ENCODE peak calls at places on chromosomes 16 and 17, in eight cellular contexts. D, A, O, M, P, K, U and F are unnamed samples.

GRCh38 chr16:62638324-62638911 is 602.2 kb upstream of the CDH8 start:
- DNase-seq in O (no peak), M (no peak), K (no peak), P (no peak), D (no peak), U (no peak), A (no peak), F (no peak)

GRCh38 chr16:83781-84615 is 6.0 kb downstream of the MPG start:
- DNase-seq in A (peak), U (no peak), O (no peak), K (no peak), D (no peak), P (peak), M (peak), F (no peak)

GRCh38 chr17:21250719-21251305 is 2.4 kb downstream of the NATD1 start:
- DNase-seq in P (no peak), D (no peak), A (no peak), M (no peak), U (no peak), O (no peak), K (no peak), F (no peak)

GRCh38 chr16:82181456-82182185 is 11.6 kb upstream of the MPHOSPH6 start:
- DNase-seq in O (no peak), U (no peak), M (no peak), K (no peak), P (no peak), A (no peak), D (no peak), F (no peak)

GRCh38 chr17:60354223-60354622 is 37.7 kb downstream of the USP32 start:
- DNase-seq in K (peak), M (peak), O (no peak), P (peak), U (no peak), A (no peak), D (no peak), F (peak)

GRCh38 chr17:57861000-57861736 is 11.3 kb upstream of the MRPS23 start:
- DNase-seq in O (no peak), M (peak), K (peak), A (no peak), U (peak), D (peak), P (peak), F (peak)

GRCh38 chr17:11554042-11554441 is 44.2 kb upstream of the DNAH9 start:
- DNase-seq in D (no peak), K (no peak), A (no peak), O (no peak), P (no peak), U (no peak), M (no peak), F (no peak)

GRCh38 chr17:44672479-44673093 is 16.3 kb downstream of the MEIOC start:
- DNase-seq in K (peak), D (peak), P (peak), A (peak), U (peak), M (peak), O (no peak), F (peak)

GRCh38 chr16:10770907-10771306 is 27.3 kb downstream of the NUBP1 start:
- DNase-seq in P (no peak), O (no peak), M (no peak), U (no peak), D (no peak), A (no peak), K (no peak), F (peak)

GRCh38 chr17:36936455-36936934 is 780 bp upstream of the LHX1 start:
- DNase-seq in O (no peak), U (peak), K (no peak), M (no peak), D (peak), A (peak), P (no peak), F (no peak)

GRCh38 chr16:57863434-57864160 is 61.3 kb upstream of the KIFC3 start:
- DNase-seq in K (peak), D (peak), O (no peak), U (peak), A (peak), M (peak), P (peak), F (peak)

GRCh38 chr16:86732621-86733297 is 154.4 kb downstream of the FOXL1 start:
- DNase-seq in D (peak), A (no peak), O (no peak), M (peak), K (no peak), P (peak), U (peak), F (peak)

GRCh38 chr17:4234406-4234805 is 29.4 kb downstream of the ANKFY1 start:
- DNase-seq in O (no peak), K (no peak), P (peak), U (no peak), M (no peak), A (no peak), D (no peak), F (peak)

GRCh38 chr16:67674851-67675578 is 8.4 kb downstream of the C16orf86 start:
- DNase-seq in O (no peak), D (no peak), U (no peak), K (no peak), P (no peak), A (no peak), M (no peak), F (no peak)

GRCh38 chr17:80479246-80479566 is 2.8 kb upstream of the NPTX1 start:
- DNase-seq in P (no peak), O (no peak), D (no peak), U (no peak), K (no peak), A (no peak), M (no peak), F (no peak)

GRCh38 chr17:82105882-82106696 is 8.1 kb upstream of the FASN start:
- DNase-seq in A (peak), M (peak), D (peak), P (peak), K (peak), U (peak), O (peak), F (peak)

GRCh38 chr16:89324056-89325010 is 106.8 kb downstream of the ZNF778 start:
- DNase-seq in U (no peak), D (no peak), P (peak), M (peak), K (no peak), A (no peak), O (peak), F (peak)

GRCh38 chr16:84765606-84766580 is 53.9 kb upstream of the CRISPLD2 start:
- DNase-seq in D (no peak), U (no peak), O (no peak), P (no peak), K (no peak), A (no peak), M (no peak), F (no peak)

GRCh38 chr16:16867994-16868393 is 489.1 kb downstream of the NPIPA7 start:
- DNase-seq in P (no peak), O (no peak), U (peak), D (peak), K (no peak), M (no peak), A (no peak), F (no peak)

GRCh38 chr17:29444589-29444988 is 54.4 kb downstream of the TAOK1 start:
- DNase-seq in P (peak), O (no peak), M (peak), U (no peak), D (no peak), A (peak), K (no peak), F (peak)

GRCh38 chr16:10741844-10742243 is 1.8 kb upstream of the NUBP1 start:
- DNase-seq in M (no peak), U (no peak), A (no peak), D (no peak), O (no peak), P (peak), K (no peak), F (peak)

GRCh38 chr16:47728229-47728628 is 267.1 kb downstream of the PHKB start:
- DNase-seq in D (no peak), O (no peak), P (no peak), A (no peak), M (no peak), K (no peak), U (no peak), F (no peak)

GRCh38 chr17:55168970-55169687 is 95.6 kb upstream of the HLF start:
- DNase-seq in O (peak), P (no peak), D (no peak), K (no peak), A (no peak), M (no peak), U (no peak), F (no peak)

GRCh38 chr17:17021194-17021863 is 20.9 kb upstream of the MPRIP start:
- DNase-seq in D (no peak), U (peak), A (peak), O (no peak), M (no peak), K (peak), P (no peak), F (peak)

GRCh38 chr16:71628810-71629209 is 2.8 kb downstream of the MARVELD3 start:
- DNase-seq in K (no peak), A (peak), U (peak), M (peak), P (no peak), O (no peak), D (no peak), F (peak)

DNA sequence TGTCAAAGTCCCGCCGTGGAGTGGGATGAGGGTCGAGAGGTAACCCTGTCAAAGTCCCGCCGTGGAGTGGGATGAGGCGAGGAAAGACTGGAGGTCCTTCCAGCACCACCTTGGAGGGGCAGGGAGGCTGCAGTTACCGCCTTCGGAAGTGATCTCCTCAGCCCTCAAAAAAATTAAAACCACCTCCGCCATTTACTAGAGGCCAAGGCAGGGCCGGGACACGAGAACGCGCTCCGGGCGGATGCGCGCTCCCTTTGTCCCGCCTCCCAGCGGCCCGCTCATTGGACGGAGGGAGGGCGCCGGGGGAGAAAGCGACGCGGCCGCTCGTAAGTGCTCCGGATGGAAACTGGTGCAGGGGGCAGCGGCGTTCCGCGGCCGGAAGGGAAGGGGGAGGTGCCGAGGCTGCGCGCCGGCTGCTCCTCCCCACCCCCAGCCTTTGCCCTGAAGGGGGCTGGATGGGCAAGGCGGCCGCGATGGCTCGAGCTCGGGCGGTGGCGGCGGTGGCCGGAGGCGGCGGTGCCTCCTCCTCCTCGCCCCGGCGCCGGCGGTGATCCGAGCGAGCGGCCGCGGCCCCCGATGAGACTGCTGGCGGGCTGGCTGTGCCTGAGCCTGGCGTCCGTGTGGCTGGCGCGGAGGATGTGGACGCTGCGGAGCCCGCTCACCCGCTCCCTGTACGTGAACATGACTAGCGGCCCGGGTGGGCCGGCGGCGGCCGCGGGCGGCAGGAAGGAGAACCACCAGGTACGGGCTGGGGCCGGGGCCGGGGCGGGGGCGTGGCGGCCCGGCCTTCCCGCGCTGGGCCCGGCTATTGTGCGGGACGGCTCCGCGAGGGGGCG is at the start of gene METTL9:
- DNase-seq in P (peak), U (peak), D (peak), O (peak), M (peak), K (peak), A (peak), F (peak)
- H3K27ac ChIP-seq in P (peak), U (peak), D (peak), O (peak), M (peak), K (peak), A (peak), F (peak)

GRCh38 chr16:6611535-6611934 is 721.1 kb upstream of the RBFOX1 start:
- DNase-seq in K (peak), O (no peak), M (no peak), P (no peak), U (peak), D (peak), A (no peak), F (no peak)
- H3K4me3 ChIP-seq in K (no peak), O (no peak), M (no peak), P (no peak), U (no peak), D (no peak), A (no peak), F (no peak)

GRCh38 chr17:66138120-66138519 is 53.8 kb downstream of the CEP112 start:
- DNase-seq in U (no peak), O (no peak), K (no peak), A (no peak), M (no peak), D (no peak), P (no peak), F (no peak)
- H3K4me2 ChIP-seq in U (no peak), O (no peak), K (no peak), A (no peak), M (no peak), D (no peak), P (no peak), F (no peak)

GRCh38 chr16:55832425-55832787 is 490 bp downstream of the CES1 start:
- DNase-seq in A (no peak), D (peak), M (no peak), P (no peak), K (peak), U (no peak), O (no peak), F (no peak)

GRCh38 chr16:55835578-55835977 is 2.7 kb upstream of the CES1 start:
- DNase-seq in M (no peak), A (no peak), P (no peak), D (no peak), U (no peak), K (peak), O (no peak), F (peak)

GRCh38 chr16:55834044-55834443 is 1.1 kb upstream of the CES1 start:
- DNase-seq in D (no peak), U (no peak), O (peak), A (no peak), M (no peak), P (no peak), K (no peak), F (no peak)

GRCh38 chr16:55830658-55831294 is 2.1 kb downstream of the CES1 start:
- DNase-seq in K (no peak), P (no peak), A (no peak), U (no peak), M (no peak), D (no peak), O (no peak), F (no peak)

DNA sequence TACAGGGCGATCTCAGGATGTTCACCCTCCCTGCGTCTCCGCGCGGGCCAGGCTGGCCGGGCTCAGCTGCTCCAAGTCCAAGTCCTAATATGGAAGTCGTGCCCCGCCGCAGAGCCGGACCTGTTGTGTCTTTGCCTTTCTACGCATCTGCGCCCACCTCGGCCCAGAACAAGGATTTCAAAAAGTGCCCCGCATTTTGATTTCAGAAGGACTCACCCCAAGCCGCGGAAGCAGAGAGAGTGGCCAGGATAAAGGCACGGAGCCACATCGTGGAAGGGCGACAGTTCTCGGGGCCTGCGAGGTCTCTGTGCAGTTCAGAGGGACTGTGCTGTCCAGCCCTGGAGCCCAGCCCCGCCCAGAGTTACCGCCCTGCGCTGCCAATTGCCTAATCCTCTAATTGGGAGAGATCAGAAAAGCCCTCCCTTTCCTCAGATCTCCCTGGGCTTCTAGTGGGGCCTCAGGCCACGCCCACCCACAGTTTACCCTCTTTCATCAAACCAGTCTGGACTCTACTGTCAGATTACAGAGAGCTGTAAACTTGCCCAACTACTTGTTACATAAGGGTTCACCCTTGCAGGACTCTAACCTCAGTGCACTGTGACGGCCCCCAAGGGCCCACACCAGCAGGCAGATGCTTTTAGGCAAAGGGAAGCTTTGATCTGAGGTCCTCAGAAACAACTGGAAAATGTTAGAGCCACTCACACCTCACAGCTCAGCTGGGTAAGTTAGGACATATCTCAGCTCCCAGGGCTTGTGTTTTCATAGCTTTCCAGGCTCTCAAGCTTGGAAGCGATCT is at the start of gene CES1:
- DNase-seq in U (peak), P (no peak), A (no peak), O (no peak), K (peak), M (no peak), D (peak), F (no peak)
- H3K27ac ChIP-seq in U (no peak), P (no peak), A (no peak), O (no peak), K (peak), M (no peak), D (no peak), F (no peak)

DNA sequence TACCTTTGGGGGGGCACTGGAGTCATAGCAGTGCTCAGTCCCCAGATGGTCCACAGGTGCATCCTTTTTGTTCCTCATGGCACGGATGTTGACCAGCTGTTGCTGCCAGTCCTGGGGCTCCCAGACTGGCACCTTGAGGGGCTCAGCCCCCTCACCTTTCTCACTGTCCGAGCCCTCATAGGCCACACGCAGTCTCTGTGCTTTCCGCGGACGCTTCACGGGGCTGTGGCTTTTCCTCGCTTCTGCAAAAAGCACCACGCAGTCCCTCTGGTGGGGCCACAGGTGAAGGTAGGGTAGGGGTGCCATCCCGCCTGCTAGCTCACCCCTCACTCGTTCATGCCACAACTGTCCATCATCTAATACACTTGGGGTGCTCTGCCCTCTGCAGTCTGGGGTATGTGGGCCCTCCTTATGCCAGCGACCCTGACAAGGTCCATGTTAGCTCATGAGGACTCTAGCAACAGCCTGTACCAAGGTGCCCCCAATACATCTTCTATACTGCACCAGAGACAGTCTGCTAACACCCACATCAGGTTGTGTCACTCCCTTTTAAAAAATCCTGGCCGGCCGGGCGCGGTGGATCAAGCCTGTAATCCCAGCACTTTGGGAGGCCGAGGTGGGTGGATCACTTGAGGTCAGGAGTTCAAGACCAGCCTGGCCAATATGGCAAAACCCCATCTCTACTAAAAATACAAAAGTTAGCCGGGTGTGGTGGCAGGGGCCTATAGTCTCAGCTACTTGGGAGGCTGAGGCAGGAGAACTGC is 1.3 kb downstream of the NTHL1 start:
- DNase-seq in M (no peak), K (no peak), O (no peak), U (no peak), D (no peak), P (no peak), A (no peak), F (no peak)
- H3K4me3 ChIP-seq in M (no peak), K (peak), O (peak), U (no peak), D (peak), P (no peak), A (no peak), F (no peak)

GRCh38 chr16:66382966-66383299 is 16.4 kb downstream of the CDH5 start:
- DNase-seq in M (peak), A (peak), U (peak), D (peak), O (no peak), K (peak), P (peak), F (peak)

GRCh38 chr16:66380421-66380820 is 13.9 kb downstream of the CDH5 start:
- DNase-seq in D (no peak), K (no peak), A (no peak), O (no peak), P (no peak), M (no peak), U (no peak), F (no peak)

GRCh38 chr16:66383551-66383950 is 17.1 kb downstream of the CDH5 start:
- DNase-seq in U (no peak), A (no peak), P (no peak), O (no peak), M (no peak), D (no peak), K (no peak), F (no peak)

GRCh38 chr16:66381585-66382170 is 15.2 kb downstream of the CDH5 start:
- DNase-seq in U (no peak), D (no peak), K (no peak), P (no peak), O (no peak), M (no peak), A (peak), F (no peak)

GRCh38 chr16:66382171-66382965 is 15.9 kb downstream of the CDH5 start:
- DNase-seq in K (peak), O (no peak), M (peak), A (peak), U (peak), D (no peak), P (peak), F (peak)
- H3K4me2 ChIP-seq in K (peak), O (no peak), M (peak), A (peak), U (no peak), D (no peak), P (peak), F (no peak)

DNA sequence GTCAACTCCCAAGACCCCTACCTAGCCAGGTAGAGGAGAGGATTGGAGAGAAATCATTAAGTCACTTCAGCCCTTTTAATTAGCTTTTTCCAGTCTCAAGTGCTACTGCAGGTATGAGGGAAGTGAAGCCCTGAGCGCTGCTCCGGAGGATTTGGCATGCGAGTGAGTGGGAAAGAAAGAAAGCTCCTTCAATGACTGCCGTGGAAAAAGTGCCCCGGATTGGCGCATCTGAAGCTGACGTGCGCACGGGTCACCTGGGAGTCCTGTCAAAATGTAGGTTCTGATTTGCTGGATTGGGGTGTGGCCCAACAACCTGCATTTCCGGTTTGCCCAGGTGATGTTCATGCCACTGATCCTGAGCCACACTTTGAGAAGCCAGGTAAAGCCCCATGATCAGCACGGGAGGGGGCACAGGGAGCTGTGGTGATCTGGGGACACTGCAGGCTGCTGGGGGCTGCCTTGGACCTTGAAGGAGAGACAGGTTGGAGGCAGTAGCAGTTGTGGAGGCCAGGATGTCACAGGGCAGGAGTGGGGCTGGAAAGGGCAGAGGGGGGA is 367.2 kb upstream of the TNRC6C start:
- DNase-seq in D (no peak), O (no peak), A (no peak), M (no peak), U (no peak), K (no peak), P (no peak), F (no peak)
- H3K27ac ChIP-seq in D (no peak), O (no peak), A (no peak), M (no peak), U (no peak), K (no peak), P (no peak), F (no peak)